ENCODE peak calls at places on chromosomes 5 and 9, in six cellular contexts. One of them, this sample, is unnamed.
A peak's percentile ranks its signal among the peaks of the same experiment; 100 is the strongest.

GRCh38 chr5:66367814-66368541 is 223.9 kb downstream of the SREK1 start:
- DNase-seq in myocyte: no peak
- DNase-seq in AG04450: no peak
- DNase-seq in stimulated activated CD4-positive, alpha-beta T cell treated with anti-CD3 and anti-CD28 coated beads, Interleukin-12 subunit alpha, Interleukin-12 subunit beta, amount 100 ng/mL, for 48 hours: no peak
- DNase-seq in memory B cell: no peak
- DNase-seq in cardiac septum: no peak
- DNase-seq in this sample: no peak

GRCh38 chr9:97696025-97696822 is 916 bp downstream of the XPA start:
- DNase-seq in myocyte: no peak
- DNase-seq in AG04450: no peak
- DNase-seq in stimulated activated CD4-positive, alpha-beta T cell treated with anti-CD3 and anti-CD28 coated beads, Interleukin-12 subunit alpha, Interleukin-12 subunit beta, amount 100 ng/mL, for 48 hours: no peak
- DNase-seq in memory B cell: no peak
- DNase-seq in cardiac septum: no peak
- DNase-seq in this sample: no peak

GRCh38 chr5:132059696-132060500 is 557 bp upstream of the IL3 start:
- DNase-seq in myocyte: no peak
- DNase-seq in AG04450: no peak
- DNase-seq in stimulated activated CD4-positive, alpha-beta T cell treated with anti-CD3 and anti-CD28 coated beads, Interleukin-12 subunit alpha, Interleukin-12 subunit beta, amount 100 ng/mL, for 48 hours: no peak
- DNase-seq in memory B cell: no peak
- DNase-seq in cardiac septum: peak; percentile 73
- DNase-seq in this sample: no peak

GRCh38 chr9:8659121-8659520 is 859.5 kb upstream of the DMAC1 start:
- DNase-seq in myocyte: no peak
- DNase-seq in AG04450: no peak
- DNase-seq in stimulated activated CD4-positive, alpha-beta T cell treated with anti-CD3 and anti-CD28 coated beads, Interleukin-12 subunit alpha, Interleukin-12 subunit beta, amount 100 ng/mL, for 48 hours: no peak
- DNase-seq in memory B cell: no peak
- DNase-seq in cardiac septum: no peak
- DNase-seq in this sample: no peak

GRCh38 chr9:131423171-131423581 is 29.3 kb downstream of the PRRC2B start:
- DNase-seq in myocyte: peak; percentile 64
- DNase-seq in AG04450: peak; percentile 71
- DNase-seq in stimulated activated CD4-positive, alpha-beta T cell treated with anti-CD3 and anti-CD28 coated beads, Interleukin-12 subunit alpha, Interleukin-12 subunit beta, amount 100 ng/mL, for 48 hours: no peak
- DNase-seq in memory B cell: no peak
- DNase-seq in cardiac septum: no peak
- DNase-seq in this sample: no peak

GRCh38 chr5:159095882-159096554 is 3.7 kb downstream of the EBF1 start:
- DNase-seq in myocyte: no peak
- DNase-seq in AG04450: no peak
- DNase-seq in stimulated activated CD4-positive, alpha-beta T cell treated with anti-CD3 and anti-CD28 coated beads, Interleukin-12 subunit alpha, Interleukin-12 subunit beta, amount 100 ng/mL, for 48 hours: no peak
- DNase-seq in memory B cell: no peak
- DNase-seq in cardiac septum: no peak
- DNase-seq in this sample: no peak

GRCh38 chr5:71955718-71956117 is 151.6 kb upstream of the MAP1B start:
- DNase-seq in myocyte: no peak
- DNase-seq in AG04450: no peak
- DNase-seq in stimulated activated CD4-positive, alpha-beta T cell treated with anti-CD3 and anti-CD28 coated beads, Interleukin-12 subunit alpha, Interleukin-12 subunit beta, amount 100 ng/mL, for 48 hours: no peak
- DNase-seq in memory B cell: no peak
- DNase-seq in cardiac septum: no peak
- DNase-seq in this sample: no peak

GRCh38 chr9:110006657-110007056 is 201.3 kb downstream of the C9orf152 start:
- DNase-seq in myocyte: no peak
- DNase-seq in AG04450: no peak
- DNase-seq in stimulated activated CD4-positive, alpha-beta T cell treated with anti-CD3 and anti-CD28 coated beads, Interleukin-12 subunit alpha, Interleukin-12 subunit beta, amount 100 ng/mL, for 48 hours: no peak
- DNase-seq in memory B cell: no peak
- DNase-seq in cardiac septum: no peak
- DNase-seq in this sample: no peak

GRCh38 chr5:65769539-65769938 is 47.5 kb downstream of the NLN start:
- DNase-seq in myocyte: peak; percentile 49
- DNase-seq in AG04450: peak; percentile 80
- DNase-seq in stimulated activated CD4-positive, alpha-beta T cell treated with anti-CD3 and anti-CD28 coated beads, Interleukin-12 subunit alpha, Interleukin-12 subunit beta, amount 100 ng/mL, for 48 hours: no peak
- DNase-seq in memory B cell: no peak
- DNase-seq in cardiac septum: no peak
- DNase-seq in this sample: no peak

GRCh38 chr9:116639251-116639741 is 47.8 kb upstream of the TRIM32 start:
- DNase-seq in myocyte: no peak
- DNase-seq in AG04450: no peak
- DNase-seq in stimulated activated CD4-positive, alpha-beta T cell treated with anti-CD3 and anti-CD28 coated beads, Interleukin-12 subunit alpha, Interleukin-12 subunit beta, amount 100 ng/mL, for 48 hours: no peak
- DNase-seq in memory B cell: no peak
- DNase-seq in cardiac septum: no peak
- DNase-seq in this sample: no peak

GRCh38 chr5:134138416-134139376 is 24.2 kb downstream of the TCF7 start:
- DNase-seq in myocyte: peak; percentile 45
- DNase-seq in AG04450: no peak
- DNase-seq in stimulated activated CD4-positive, alpha-beta T cell treated with anti-CD3 and anti-CD28 coated beads, Interleukin-12 subunit alpha, Interleukin-12 subunit beta, amount 100 ng/mL, for 48 hours: peak; percentile 61
- DNase-seq in memory B cell: peak; percentile 13
- DNase-seq in cardiac septum: peak; percentile 35
- DNase-seq in this sample: no peak

GRCh38 chr5:69415584-69415958 is 655 bp downstream of the MARVELD2 start:
- DNase-seq in myocyte: no peak
- DNase-seq in AG04450: no peak
- DNase-seq in stimulated activated CD4-positive, alpha-beta T cell treated with anti-CD3 and anti-CD28 coated beads, Interleukin-12 subunit alpha, Interleukin-12 subunit beta, amount 100 ng/mL, for 48 hours: no peak
- DNase-seq in memory B cell: no peak
- DNase-seq in cardiac septum: no peak
- DNase-seq in this sample: no peak

GRCh38 chr9:89477811-89478583 is 19.9 kb downstream of the SEMA4D start:
- DNase-seq in myocyte: no peak
- DNase-seq in AG04450: no peak
- DNase-seq in stimulated activated CD4-positive, alpha-beta T cell treated with anti-CD3 and anti-CD28 coated beads, Interleukin-12 subunit alpha, Interleukin-12 subunit beta, amount 100 ng/mL, for 48 hours: peak; percentile 52
- DNase-seq in memory B cell: no peak
- DNase-seq in cardiac septum: no peak
- DNase-seq in this sample: peak; percentile 56

GRCh38 chr5:124824637-124825158 is 78.3 kb upstream of the ZNF608 start:
- DNase-seq in myocyte: peak; percentile 26
- DNase-seq in AG04450: peak; percentile 51
- DNase-seq in stimulated activated CD4-positive, alpha-beta T cell treated with anti-CD3 and anti-CD28 coated beads, Interleukin-12 subunit alpha, Interleukin-12 subunit beta, amount 100 ng/mL, for 48 hours: no peak
- DNase-seq in memory B cell: no peak
- DNase-seq in cardiac septum: no peak
- DNase-seq in this sample: no peak

GRCh38 chr5:178330791-178331404 is 98.3 kb upstream of the PHYKPL start:
- DNase-seq in myocyte: no peak
- DNase-seq in AG04450: no peak
- DNase-seq in stimulated activated CD4-positive, alpha-beta T cell treated with anti-CD3 and anti-CD28 coated beads, Interleukin-12 subunit alpha, Interleukin-12 subunit beta, amount 100 ng/mL, for 48 hours: no peak
- DNase-seq in memory B cell: no peak
- DNase-seq in cardiac septum: no peak
- DNase-seq in this sample: no peak

GRCh38 chr9:90287567-90288274 is 354.9 kb downstream of the DIRAS2 start:
- DNase-seq in myocyte: no peak
- DNase-seq in AG04450: no peak
- DNase-seq in stimulated activated CD4-positive, alpha-beta T cell treated with anti-CD3 and anti-CD28 coated beads, Interleukin-12 subunit alpha, Interleukin-12 subunit beta, amount 100 ng/mL, for 48 hours: no peak
- DNase-seq in memory B cell: peak; percentile 38
- DNase-seq in cardiac septum: no peak
- DNase-seq in this sample: no peak

GRCh38 chr9:116992870-116993269 is 305.8 kb downstream of the TRIM32 start:
- DNase-seq in myocyte: no peak
- DNase-seq in AG04450: no peak
- DNase-seq in stimulated activated CD4-positive, alpha-beta T cell treated with anti-CD3 and anti-CD28 coated beads, Interleukin-12 subunit alpha, Interleukin-12 subunit beta, amount 100 ng/mL, for 48 hours: no peak
- DNase-seq in memory B cell: no peak
- DNase-seq in cardiac septum: no peak
- DNase-seq in this sample: no peak

GRCh38 chr5:174084691-174085154 is 39.2 kb downstream of the NSG2 start:
- DNase-seq in myocyte: no peak
- DNase-seq in AG04450: no peak
- DNase-seq in stimulated activated CD4-positive, alpha-beta T cell treated with anti-CD3 and anti-CD28 coated beads, Interleukin-12 subunit alpha, Interleukin-12 subunit beta, amount 100 ng/mL, for 48 hours: no peak
- DNase-seq in memory B cell: no peak
- DNase-seq in cardiac septum: no peak
- DNase-seq in this sample: no peak

GRCh38 chr9:20358201-20358600 is 264.1 kb downstream of the MLLT3 start:
- DNase-seq in myocyte: no peak
- DNase-seq in AG04450: no peak
- DNase-seq in stimulated activated CD4-positive, alpha-beta T cell treated with anti-CD3 and anti-CD28 coated beads, Interleukin-12 subunit alpha, Interleukin-12 subunit beta, amount 100 ng/mL, for 48 hours: no peak
- DNase-seq in memory B cell: no peak
- DNase-seq in cardiac septum: no peak
- DNase-seq in this sample: no peak

GRCh38 chr5:40716000-40716399 is 36.3 kb downstream of the PTGER4 start:
- DNase-seq in myocyte: no peak
- DNase-seq in AG04450: no peak
- DNase-seq in stimulated activated CD4-positive, alpha-beta T cell treated with anti-CD3 and anti-CD28 coated beads, Interleukin-12 subunit alpha, Interleukin-12 subunit beta, amount 100 ng/mL, for 48 hours: no peak
- DNase-seq in memory B cell: no peak
- DNase-seq in cardiac septum: no peak
- DNase-seq in this sample: no peak

GRCh38 chr9:34197756-34198711 is 19.2 kb downstream of the UBAP1 start:
- DNase-seq in myocyte: peak; percentile 57
- DNase-seq in AG04450: no peak
- DNase-seq in stimulated activated CD4-positive, alpha-beta T cell treated with anti-CD3 and anti-CD28 coated beads, Interleukin-12 subunit alpha, Interleukin-12 subunit beta, amount 100 ng/mL, for 48 hours: no peak
- DNase-seq in memory B cell: no peak
- DNase-seq in cardiac septum: no peak
- DNase-seq in this sample: no peak

GRCh38 chr5:56161927-56162326 is 71.2 kb downstream of the ANKRD55 start:
- DNase-seq in myocyte: peak; percentile 46
- DNase-seq in AG04450: no peak
- DNase-seq in stimulated activated CD4-positive, alpha-beta T cell treated with anti-CD3 and anti-CD28 coated beads, Interleukin-12 subunit alpha, Interleukin-12 subunit beta, amount 100 ng/mL, for 48 hours: no peak
- DNase-seq in memory B cell: no peak
- DNase-seq in cardiac septum: no peak
- DNase-seq in this sample: no peak

GRCh38 chr5:5063533-5063953 is 76.6 kb upstream of the ADAMTS16 start:
- DNase-seq in myocyte: no peak
- DNase-seq in AG04450: no peak
- DNase-seq in stimulated activated CD4-positive, alpha-beta T cell treated with anti-CD3 and anti-CD28 coated beads, Interleukin-12 subunit alpha, Interleukin-12 subunit beta, amount 100 ng/mL, for 48 hours: no peak
- DNase-seq in memory B cell: no peak
- DNase-seq in cardiac septum: no peak
- DNase-seq in this sample: no peak

GRCh38 chr5:137822158-137822764 is 45.4 kb upstream of the MYOT start:
- DNase-seq in myocyte: peak; percentile 65
- DNase-seq in AG04450: peak; percentile 3
- DNase-seq in stimulated activated CD4-positive, alpha-beta T cell treated with anti-CD3 and anti-CD28 coated beads, Interleukin-12 subunit alpha, Interleukin-12 subunit beta, amount 100 ng/mL, for 48 hours: no peak
- DNase-seq in memory B cell: no peak
- DNase-seq in cardiac septum: no peak
- DNase-seq in this sample: no peak

GRCh38 chr5:386432-387341 is 56.3 kb upstream of the EXOC3 start:
- DNase-seq in myocyte: peak; percentile 76
- DNase-seq in AG04450: no peak
- DNase-seq in stimulated activated CD4-positive, alpha-beta T cell treated with anti-CD3 and anti-CD28 coated beads, Interleukin-12 subunit alpha, Interleukin-12 subunit beta, amount 100 ng/mL, for 48 hours: no peak
- DNase-seq in memory B cell: no peak
- DNase-seq in cardiac septum: no peak
- DNase-seq in this sample: no peak

GRCh38 chr9:98248737-98249474 is 6.5 kb downstream of the TBC1D2 start:
- DNase-seq in myocyte: peak; percentile 64
- DNase-seq in AG04450: peak; percentile 84
- DNase-seq in stimulated activated CD4-positive, alpha-beta T cell treated with anti-CD3 and anti-CD28 coated beads, Interleukin-12 subunit alpha, Interleukin-12 subunit beta, amount 100 ng/mL, for 48 hours: peak; percentile 7
- DNase-seq in memory B cell: no peak
- DNase-seq in cardiac septum: peak; percentile 91
- DNase-seq in this sample: no peak

GRCh38 chr5:28807230-28807629 is 1768.8 kb upstream of the CDH9 start:
- DNase-seq in myocyte: peak; percentile 6
- DNase-seq in AG04450: no peak
- DNase-seq in stimulated activated CD4-positive, alpha-beta T cell treated with anti-CD3 and anti-CD28 coated beads, Interleukin-12 subunit alpha, Interleukin-12 subunit beta, amount 100 ng/mL, for 48 hours: no peak
- DNase-seq in memory B cell: no peak
- DNase-seq in cardiac septum: no peak
- DNase-seq in this sample: no peak

GRCh38 chr9:133714606-133715294 is 23.4 kb downstream of the SARDH start:
- DNase-seq in myocyte: peak; percentile 99
- DNase-seq in AG04450: no peak
- DNase-seq in stimulated activated CD4-positive, alpha-beta T cell treated with anti-CD3 and anti-CD28 coated beads, Interleukin-12 subunit alpha, Interleukin-12 subunit beta, amount 100 ng/mL, for 48 hours: no peak
- DNase-seq in memory B cell: no peak
- DNase-seq in cardiac septum: no peak
- DNase-seq in this sample: no peak

GRCh38 chr9:77092536-77092935 is 73.1 kb downstream of the FOXB2 start:
- DNase-seq in myocyte: peak; percentile 34
- DNase-seq in AG04450: no peak
- DNase-seq in stimulated activated CD4-positive, alpha-beta T cell treated with anti-CD3 and anti-CD28 coated beads, Interleukin-12 subunit alpha, Interleukin-12 subunit beta, amount 100 ng/mL, for 48 hours: no peak
- DNase-seq in memory B cell: no peak
- DNase-seq in cardiac septum: no peak
- DNase-seq in this sample: no peak

GRCh38 chr5:154214236-154215106 is 23.9 kb downstream of the GALNT10 start:
- DNase-seq in myocyte: no peak
- DNase-seq in AG04450: no peak
- DNase-seq in stimulated activated CD4-positive, alpha-beta T cell treated with anti-CD3 and anti-CD28 coated beads, Interleukin-12 subunit alpha, Interleukin-12 subunit beta, amount 100 ng/mL, for 48 hours: no peak
- DNase-seq in memory B cell: no peak
- DNase-seq in cardiac septum: no peak
- DNase-seq in this sample: no peak

GRCh38 chr5:8418049-8418426 is 549.1 kb downstream of the MTRR start:
- DNase-seq in myocyte: no peak
- DNase-seq in AG04450: no peak
- DNase-seq in stimulated activated CD4-positive, alpha-beta T cell treated with anti-CD3 and anti-CD28 coated beads, Interleukin-12 subunit alpha, Interleukin-12 subunit beta, amount 100 ng/mL, for 48 hours: no peak
- DNase-seq in memory B cell: no peak
- DNase-seq in cardiac septum: no peak
- DNase-seq in this sample: no peak

GRCh38 chr9:125337282-125337681 is 75.7 kb downstream of the GAPVD1 start:
- DNase-seq in myocyte: no peak
- DNase-seq in AG04450: no peak
- DNase-seq in stimulated activated CD4-positive, alpha-beta T cell treated with anti-CD3 and anti-CD28 coated beads, Interleukin-12 subunit alpha, Interleukin-12 subunit beta, amount 100 ng/mL, for 48 hours: no peak
- DNase-seq in memory B cell: no peak
- DNase-seq in cardiac septum: no peak
- DNase-seq in this sample: no peak

GRCh38 chr5:119356384-119357188 is 767 bp downstream of the TNFAIP8 start:
- DNase-seq in myocyte: no peak
- DNase-seq in AG04450: no peak
- DNase-seq in stimulated activated CD4-positive, alpha-beta T cell treated with anti-CD3 and anti-CD28 coated beads, Interleukin-12 subunit alpha, Interleukin-12 subunit beta, amount 100 ng/mL, for 48 hours: no peak
- DNase-seq in memory B cell: no peak
- DNase-seq in cardiac septum: no peak
- DNase-seq in this sample: no peak

GRCh38 chr5:178338126-178338749 is 105.6 kb upstream of the PHYKPL start:
- DNase-seq in myocyte: peak; percentile 83
- DNase-seq in AG04450: no peak
- DNase-seq in stimulated activated CD4-positive, alpha-beta T cell treated with anti-CD3 and anti-CD28 coated beads, Interleukin-12 subunit alpha, Interleukin-12 subunit beta, amount 100 ng/mL, for 48 hours: no peak
- DNase-seq in memory B cell: no peak
- DNase-seq in cardiac septum: peak; percentile 55
- DNase-seq in this sample: no peak

GRCh38 chr5:84673785-84674184 is 289.1 kb upstream of the EDIL3 start:
- DNase-seq in myocyte: peak; percentile 19
- DNase-seq in AG04450: no peak
- DNase-seq in stimulated activated CD4-positive, alpha-beta T cell treated with anti-CD3 and anti-CD28 coated beads, Interleukin-12 subunit alpha, Interleukin-12 subunit beta, amount 100 ng/mL, for 48 hours: no peak
- DNase-seq in memory B cell: no peak
- DNase-seq in cardiac septum: no peak
- DNase-seq in this sample: no peak

GRCh38 chr9:134026561-134026960 is 1.3 kb downstream of the BRD3OS start:
- DNase-seq in myocyte: no peak
- DNase-seq in AG04450: no peak
- DNase-seq in stimulated activated CD4-positive, alpha-beta T cell treated with anti-CD3 and anti-CD28 coated beads, Interleukin-12 subunit alpha, Interleukin-12 subunit beta, amount 100 ng/mL, for 48 hours: no peak
- DNase-seq in memory B cell: no peak
- DNase-seq in cardiac septum: no peak
- DNase-seq in this sample: no peak

GRCh38 chr5:52665544-52665943 is 122.2 kb upstream of the ITGA1 start:
- DNase-seq in myocyte: peak; percentile 62
- DNase-seq in AG04450: no peak
- DNase-seq in stimulated activated CD4-positive, alpha-beta T cell treated with anti-CD3 and anti-CD28 coated beads, Interleukin-12 subunit alpha, Interleukin-12 subunit beta, amount 100 ng/mL, for 48 hours: no peak
- DNase-seq in memory B cell: no peak
- DNase-seq in cardiac septum: no peak
- DNase-seq in this sample: no peak

GRCh38 chr9:113918697-113919390 is 42.7 kb downstream of the ZNF618 start:
- DNase-seq in myocyte: no peak
- DNase-seq in AG04450: no peak
- DNase-seq in stimulated activated CD4-positive, alpha-beta T cell treated with anti-CD3 and anti-CD28 coated beads, Interleukin-12 subunit alpha, Interleukin-12 subunit beta, amount 100 ng/mL, for 48 hours: no peak
- DNase-seq in memory B cell: no peak
- DNase-seq in cardiac septum: no peak
- DNase-seq in this sample: no peak